ENCODE peak calls at places on chromosomes 13 and 19, in four cellular contexts. F is H1, U is K562, P is HepG2. V is an unnamed sample.

GRCh38 chr13:29454931-29455481 is 140.5 kb downstream of the SLC7A1 start:
- DNase-seq in U (peak), F (peak), P (peak), V (peak)

GRCh38 chr13:112072531-112073244 is 5.7 kb downstream of the SOX1 start:
- DNase-seq in F (peak), U (no peak), P (no peak), V (no peak)

GRCh38 chr13:21343659-21344058 is 115.4 kb downstream of the ZDHHC20 start:
- DNase-seq in U (no peak), P (no peak), F (no peak), V (no peak)

GRCh38 chr13:51883226-51883600 is 21.4 kb downstream of the CCDC70 start:
- DNase-seq in U (no peak), F (no peak), P (no peak), V (no peak)

GRCh38 chr19:7737215-7737614 is 5.3 kb upstream of the CLEC4G start:
- DNase-seq in P (no peak), F (no peak), U (no peak), V (no peak)

GRCh38 chr19:12969292-12969988 is at the start of gene DAND5:
- DNase-seq in F (no peak), U (peak), P (no peak), V (no peak)

GRCh38 chr13:43356566-43356965 is 333.2 kb downstream of the DNAJC15 start:
- DNase-seq in U (no peak), F (no peak), P (no peak), V (no peak)

GRCh38 chr13:23140492-23140891 is 40.3 kb upstream of the SGCG start:
- DNase-seq in P (no peak), F (no peak), U (no peak), V (no peak)

GRCh38 chr13:74464656-74465055 is 330.5 kb upstream of the KLF12 start:
- DNase-seq in P (no peak), F (no peak), U (no peak), V (no peak)

GRCh38 chr13:109412232-109412935 is 374.0 kb downstream of the IRS2 start:
- DNase-seq in U (no peak), F (peak), P (no peak), V (peak)

GRCh38 chr19:38692458-38693379 is 45.3 kb downstream of the ACTN4 start:
- DNase-seq in P (no peak), F (no peak), U (no peak), V (no peak)

GRCh38 chr19:32063601-32064000 is 281.8 kb upstream of the ZNF507 start:
- DNase-seq in U (no peak), F (no peak), P (no peak), V (no peak)

GRCh38 chr19:7872306-7873204 is 1.6 kb downstream of the PRR36 start:
- DNase-seq in P (no peak), U (no peak), F (no peak), V (no peak)

GRCh38 chr19:38649305-38650179 is 2.1 kb downstream of the ACTN4 start:
- DNase-seq in F (no peak), U (no peak), P (peak), V (peak)

GRCh38 chr19:6047256-6047655 is 63.0 kb downstream of the RFX2 start:
- DNase-seq in P (no peak), U (no peak), F (no peak), V (no peak)

GRCh38 chr13:113636266-113636963 is 21.6 kb downstream of the ATP4B start:
- DNase-seq in P (no peak), U (no peak), F (no peak), V (no peak)

GRCh38 chr13:73929287-73929932 is 204.8 kb downstream of the KLF12 start:
- DNase-seq in P (no peak), F (no peak), U (no peak), V (no peak)

GRCh38 chr19:1243768-1244692 is 2.5 kb downstream of the ATP5F1D start:
- DNase-seq in P (peak), U (no peak), F (peak), V (peak)

GRCh38 chr13:20812890-20813289 is 39.1 kb upstream of the EEF1AKMT1 start:
- DNase-seq in P (no peak), U (no peak), F (no peak), V (no peak)

GRCh38 chr13:89748716-89749115 is 1598.8 kb upstream of the MIR17HG start:
- DNase-seq in F (no peak), U (no peak), P (no peak), V (no peak)

GRCh38 chr13:95156208-95156607 is 145.0 kb downstream of the ABCC4 start:
- DNase-seq in P (peak), U (no peak), F (no peak), V (no peak)

DNA sequence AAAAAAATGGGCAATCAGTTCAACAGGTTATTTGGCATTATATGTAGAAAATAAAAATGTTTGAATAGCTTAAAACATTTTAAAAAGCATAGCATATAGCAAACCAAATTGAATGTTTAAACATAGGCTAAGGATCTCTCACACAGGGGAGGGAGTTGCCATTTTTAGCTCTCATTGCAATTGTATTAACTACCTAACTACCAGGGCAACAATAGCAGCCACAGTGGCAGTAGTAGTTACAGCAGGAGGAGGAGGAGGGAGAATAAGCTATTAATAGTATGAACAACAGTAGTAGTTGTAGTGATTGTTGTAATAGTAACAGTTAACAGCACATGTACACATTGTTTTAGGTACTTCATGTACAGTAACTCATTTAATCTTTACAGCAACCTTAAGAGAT is 404.2 kb downstream of the KCNRG start:
- DNase-seq in F (no peak), U (no peak), P (no peak), V (no peak)
- TF ChIP-seq PHF8 in F (no peak), U (no peak), P (no peak), V (no peak)

GRCh38 chr19:17737690-17738153 is 13.6 kb upstream of the FCHO1 start:
- DNase-seq in P (no peak), U (no peak), F (no peak), V (no peak)

GRCh38 chr19:17733127-17733526 is 13.8 kb downstream of the MAP1S start:
- DNase-seq in U (peak), F (no peak), P (no peak), V (no peak)

GRCh38 chr19:17739121-17739875 is 12.0 kb upstream of the FCHO1 start:
- DNase-seq in F (no peak), P (no peak), U (peak), V (no peak)

GRCh38 chr19:17735410-17735809 is 15.9 kb upstream of the FCHO1 start:
- DNase-seq in F (no peak), U (no peak), P (no peak), V (no peak)

GRCh38 chr19:17734146-17734545 is 14.9 kb downstream of the MAP1S start:
- DNase-seq in F (no peak), U (no peak), P (no peak), V (no peak)
- TF ChIP-seq PHF8 in F (no peak), U (no peak), P (no peak), V (no peak)

DNA sequence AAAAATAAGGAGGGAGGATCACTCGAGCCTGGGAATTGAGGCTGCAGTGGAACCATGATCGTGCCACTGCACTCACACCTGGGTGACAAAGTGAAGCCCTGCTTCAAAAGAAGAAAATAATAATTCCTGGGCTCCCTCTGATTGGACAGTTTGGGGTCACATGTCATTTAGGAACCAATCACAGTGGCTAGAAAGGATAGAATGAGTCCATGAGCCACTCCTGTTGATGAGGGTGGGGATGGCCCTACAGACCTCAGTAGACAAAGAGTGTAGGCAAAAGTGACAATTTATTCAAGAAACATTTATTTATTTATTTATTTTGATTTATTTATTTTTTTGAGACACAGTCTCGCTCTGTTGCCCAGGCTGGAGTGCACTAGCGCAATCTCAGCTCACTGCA is 26.8 kb upstream of the ADGRE5 start:
- DNase-seq in F (no peak), U (peak), P (no peak), V (no peak)
- TF ChIP-seq PHF8 in F (no peak), U (no peak), P (no peak), V (no peak)

DNA sequence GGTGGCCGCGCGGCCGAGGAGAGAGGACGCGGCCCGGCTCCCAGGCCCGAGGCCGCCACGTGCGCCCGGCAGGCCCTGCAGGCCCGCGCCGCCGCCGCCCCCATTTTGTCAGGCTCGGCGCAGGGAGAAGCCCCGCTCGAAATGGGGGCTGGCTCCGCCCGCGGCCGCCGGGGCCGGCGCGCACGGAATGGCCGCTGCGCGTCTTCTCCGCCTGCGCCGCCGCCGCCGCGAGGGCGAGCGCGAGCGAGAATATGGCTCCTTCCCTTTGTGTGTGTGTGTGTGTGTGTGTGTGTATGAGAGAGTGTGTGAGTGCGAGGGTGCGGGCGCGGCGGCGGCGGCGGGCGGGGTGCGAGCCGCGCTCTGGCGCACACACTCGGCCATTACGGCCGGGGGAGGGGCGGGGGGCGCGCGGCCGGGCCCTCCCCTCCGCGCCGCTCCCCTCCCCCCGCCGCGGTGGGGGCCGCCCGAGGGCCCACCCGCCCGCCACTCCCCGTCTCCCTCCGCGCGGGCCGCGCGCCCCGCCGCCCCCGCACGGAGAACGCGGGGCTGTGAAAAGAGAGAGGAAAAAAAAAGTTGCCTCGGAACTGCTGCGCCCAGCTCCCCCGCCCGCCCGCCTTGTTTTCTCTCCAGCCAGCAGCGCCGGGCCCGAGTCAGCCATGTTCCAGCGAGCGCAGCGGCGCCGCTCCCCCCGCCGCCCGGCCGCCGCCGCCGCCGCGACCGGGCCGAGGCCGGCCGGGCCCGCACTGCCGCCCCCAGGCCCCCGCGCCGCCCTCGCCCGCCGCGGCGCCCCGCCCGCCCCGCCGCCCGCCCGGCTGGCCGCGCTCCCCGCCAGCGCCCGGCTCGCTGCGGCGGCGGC is 1.0 kb downstream of the HMGB1 start:
- DNase-seq in P (peak), F (peak), U (peak), V (peak)
- TF ChIP-seq PHF8 in P (peak), F (no peak), U (peak), V (peak)

GRCh38 chr13:91273675-91274074 is 73.8 kb upstream of the MIR17HG start:
- DNase-seq in U (no peak), F (no peak), P (no peak), V (no peak)

GRCh38 chr13:91277013-91277676 is 70.3 kb upstream of the MIR17HG start:
- DNase-seq in U (no peak), F (no peak), P (no peak), V (no peak)

GRCh38 chr13:91280806-91281205 is 66.7 kb upstream of the MIR17HG start:
- DNase-seq in P (no peak), U (no peak), F (no peak), V (no peak)

GRCh38 chr13:91278291-91278690 is 69.2 kb upstream of the MIR17HG start:
- DNase-seq in U (no peak), P (no peak), F (no peak), V (no peak)

DNA sequence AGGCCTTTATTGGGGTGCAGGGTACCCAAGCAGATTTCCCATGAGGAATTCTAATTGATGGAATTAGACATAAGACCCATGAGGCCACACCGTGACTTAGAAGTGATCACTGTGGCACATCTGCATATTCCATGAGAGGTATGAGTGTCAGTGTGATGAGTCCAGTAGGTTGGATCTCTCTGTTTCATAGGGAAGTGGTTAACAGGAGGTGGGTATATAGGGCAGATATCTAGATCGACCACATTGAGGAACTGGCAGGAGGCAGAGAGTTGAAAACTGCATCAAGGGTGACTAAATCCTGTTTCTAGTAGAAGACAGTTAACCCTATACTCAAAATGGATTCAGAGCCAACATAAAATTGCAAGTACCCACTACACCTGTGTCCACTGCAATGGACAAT is 68.6 kb upstream of the MIR17HG start:
- DNase-seq in F (no peak), P (no peak), U (no peak), V (no peak)
- TF ChIP-seq PHF8 in F (no peak), P (no peak), U (no peak), V (no peak)

GRCh38 chr13:32938907-32939306 is 77.3 kb upstream of the KL start:
- DNase-seq in F (no peak), U (no peak), P (no peak), V (peak)
- TF ChIP-seq PHF8 in F (no peak), U (no peak), P (no peak), V (no peak)

GRCh38 chr19:46761418-46761831 is 15.2 kb upstream of the STRN4 start:
- DNase-seq in F (no peak), P (peak), U (no peak), V (no peak)

GRCh38 chr19:46756544-46756888 is 10.3 kb upstream of the STRN4 start:
- DNase-seq in U (no peak), F (no peak), P (no peak), V (no peak)

GRCh38 chr19:46760363-46760762 is 14.1 kb upstream of the STRN4 start:
- DNase-seq in U (no peak), F (no peak), P (no peak), V (no peak)

GRCh38 chr19:46762245-46762890 is 16.1 kb upstream of the STRN4 start:
- DNase-seq in U (no peak), F (no peak), P (no peak), V (no peak)

DNA sequence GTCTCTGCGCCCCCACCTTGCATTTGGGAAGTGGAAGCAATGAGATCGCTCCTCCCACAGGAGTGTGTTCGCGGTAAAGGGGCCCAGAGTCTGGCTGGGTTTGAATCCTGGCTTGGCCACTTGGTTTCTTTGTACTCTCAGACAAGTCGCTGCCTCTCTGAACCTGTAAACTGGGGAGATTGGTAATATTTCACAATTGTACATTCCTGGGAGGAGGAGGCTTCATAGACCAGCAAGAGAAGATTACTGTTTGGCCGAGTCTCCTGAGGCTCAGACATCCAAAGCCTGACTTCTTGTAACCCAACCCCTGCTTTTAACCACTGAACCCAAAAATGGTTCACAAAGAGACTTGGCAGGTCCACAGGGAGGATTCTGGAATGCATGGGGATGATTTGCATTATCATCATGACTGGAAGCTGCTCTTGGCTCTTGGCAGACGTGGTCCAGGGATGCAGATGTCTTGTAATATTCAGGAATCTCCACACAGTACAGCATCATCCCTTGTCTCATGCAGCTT is 13.6 kb upstream of the STRN4 start:
- DNase-seq in U (no peak), F (no peak), P (no peak), V (no peak)
- TF ChIP-seq PHF8 in U (no peak), F (no peak), P (no peak), V (no peak)

GRCh38 chr13:27374650-27375049 is 49.8 kb upstream of the GTF3A start:
- DNase-seq in P (peak), F (no peak), U (peak), V (peak)
- TF ChIP-seq PHF8 in P (no peak), F (no peak), U (no peak), V (no peak)

GRCh38 chr13:49108204-49108603 is 111.9 kb upstream of the MLNR start:
- DNase-seq in P (no peak), F (no peak), U (no peak), V (no peak)
- TF ChIP-seq PHF8 in P (no peak), F (no peak), U (no peak), V (no peak)